ENCODE peak calls at places on chromosome 1, in eight cellular contexts. S is heart right ventricle, X is tibial artery, F is fibroblast of pulmonary artery, D is ovary, R is fibroblast of lung, C is heart left ventricle, H is psoas muscle. Z is an unnamed sample.

GRCh38 chr1:24801169-24801568 is 55.9 kb downstream of the CLIC4 start:
- DNase-seq in S (no peak), X (no peak), F (no peak), D (no peak), R (no peak), C (no peak), H (no peak), Z (no peak)

GRCh38 chr1:244559561-244559960 is 93.4 kb upstream of the DESI2 start:
- DNase-seq in S (no peak), X (no peak), F (no peak), D (no peak), R (no peak), C (no peak), H (no peak), Z (no peak)

GRCh38 chr1:53725238-53725689 is 13.7 kb downstream of the GLIS1 start:
- DNase-seq in S (no peak), X (no peak), F (no peak), D (no peak), R (peak), C (no peak), H (no peak), Z (peak)

GRCh38 chr1:204545202-204545601 is 29.0 kb downstream of the MDM4 start:
- DNase-seq in S (no peak), X (no peak), F (peak), D (no peak), R (peak), C (no peak), H (no peak), Z (no peak)

GRCh38 chr1:204108312-204109141 is 35.6 kb downstream of the SOX13 start:
- DNase-seq in S (no peak), X (no peak), F (no peak), D (no peak), R (no peak), C (peak), H (no peak), Z (no peak)

GRCh38 chr1:56453016-56453721 is 126.2 kb downstream of the PLPP3 start:
- DNase-seq in S (no peak), X (no peak), F (no peak), D (no peak), R (no peak), C (no peak), H (no peak), Z (no peak)

GRCh38 chr1:203273206-203273868 is 32.0 kb upstream of the BTG2 start:
- DNase-seq in S (peak), X (peak), F (peak), D (peak), R (peak), C (peak), H (peak), Z (peak)

GRCh38 chr1:221279146-221279545 is 399.9 kb downstream of the HLX start:
- DNase-seq in S (no peak), X (no peak), F (peak), D (no peak), R (no peak), C (no peak), H (no peak), Z (no peak)

GRCh38 chr1:14955986-14956385 is 197.6 kb upstream of the TMEM51 start:
- DNase-seq in S (no peak), X (no peak), F (no peak), D (no peak), R (no peak), C (no peak), H (no peak), Z (no peak)

GRCh38 chr1:99855914-99856450 is 5.8 kb downstream of the AGL start:
- DNase-seq in S (no peak), X (no peak), F (no peak), D (no peak), R (peak), C (no peak), H (no peak), Z (no peak)

GRCh38 chr1:183278736-183279591 is 92.9 kb downstream of the LAMC2 start:
- DNase-seq in S (no peak), X (no peak), F (peak), D (no peak), R (peak), C (no peak), H (no peak), Z (peak)

GRCh38 chr1:1418464-1419362 is 2.4 kb downstream of the ANKRD65 start:
- DNase-seq in S (no peak), X (no peak), F (no peak), D (no peak), R (no peak), C (peak), H (no peak), Z (no peak)

GRCh38 chr1:24413350-24414163 is at the start of gene STPG1:
- DNase-seq in S (peak), X (peak), F (peak), D (peak), R (peak), C (peak), H (peak), Z (peak)

GRCh38 chr1:93591833-93592635 is 89.6 kb downstream of the BCAR3 start:
- DNase-seq in S (no peak), X (no peak), F (no peak), D (no peak), R (peak), C (no peak), H (peak), Z (no peak)

GRCh38 chr1:199322278-199322677 is 683.4 kb downstream of the PTPRC start:
- DNase-seq in S (no peak), X (no peak), F (no peak), D (no peak), R (no peak), C (no peak), H (no peak), Z (no peak)

GRCh38 chr1:161972828-161973227 is 50.8 kb downstream of the OLFML2B start:
- DNase-seq in S (no peak), X (no peak), F (no peak), D (no peak), R (no peak), C (no peak), H (no peak), Z (no peak)

GRCh38 chr1:119006406-119007279 is 18.5 kb upstream of the TBX15 start:
- DNase-seq in S (no peak), X (no peak), F (no peak), D (no peak), R (no peak), C (no peak), H (no peak), Z (no peak)

GRCh38 chr1:2388004-2388913 is 3.1 kb downstream of the MORN1 start:
- DNase-seq in S (no peak), X (no peak), F (no peak), D (peak), R (no peak), C (peak), H (no peak), Z (no peak)

GRCh38 chr1:212981571-212982328 is 31.4 kb downstream of the VASH2 start:
- DNase-seq in S (peak), X (no peak), F (no peak), D (no peak), R (no peak), C (no peak), H (no peak), Z (no peak)

GRCh38 chr1:224707849-224708725 is 92.0 kb downstream of the CNIH3 start:
- DNase-seq in S (no peak), X (no peak), F (peak), D (peak), R (peak), C (no peak), H (no peak), Z (peak)

GRCh38 chr1:92040971-92041370 is 11.2 kb downstream of the EPHX4 start:
- DNase-seq in S (no peak), X (no peak), F (no peak), D (no peak), R (no peak), C (no peak), H (no peak), Z (no peak)

GRCh38 chr1:41880261-41880660 is 38.5 kb downstream of the HIVEP3 start:
- DNase-seq in S (no peak), X (no peak), F (no peak), D (no peak), R (peak), C (no peak), H (no peak), Z (peak)

DNA sequence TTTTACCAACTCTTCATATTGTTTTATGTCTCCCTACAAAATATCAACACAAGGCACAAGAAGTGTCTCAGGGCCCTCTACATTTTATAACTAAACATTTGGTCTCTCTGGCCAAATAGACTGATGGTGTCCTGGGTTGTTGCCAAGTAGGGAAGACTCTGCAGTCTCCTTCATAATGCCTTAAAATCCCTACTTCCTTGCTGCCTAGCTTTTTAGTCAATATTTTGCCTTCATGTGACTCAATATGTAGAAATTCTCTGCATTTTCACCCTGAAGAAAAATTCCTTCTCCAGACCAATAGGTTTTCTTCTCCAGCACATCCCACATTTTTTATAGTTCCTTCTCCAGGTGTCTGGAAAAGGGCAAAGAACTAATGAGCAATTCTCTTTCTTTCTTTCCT is 72.5 kb upstream of the IPO9 start:
- DNase-seq in S (no peak), X (no peak), F (peak), D (no peak), R (peak), C (no peak), H (no peak), Z (peak)
- H3K4me3 ChIP-seq in S (no peak), X (no peak), F (no peak), D (no peak), R (no peak), C (no peak), H (no peak), Z (no peak)

GRCh38 chr1:218211241-218211640 is 73.9 kb upstream of the RRP15 start:
- DNase-seq in S (no peak), X (no peak), F (peak), D (no peak), R (peak), C (no peak), H (no peak), Z (peak)

GRCh38 chr1:218217040-218217439 is 68.1 kb upstream of the RRP15 start:
- DNase-seq in S (no peak), X (no peak), F (no peak), D (no peak), R (no peak), C (no peak), H (no peak), Z (no peak)
- H3K4me3 ChIP-seq in S (no peak), X (no peak), F (no peak), D (no peak), R (no peak), C (no peak), H (no peak), Z (no peak)

GRCh38 chr1:63024132-63024531 is 240.2 kb downstream of the ATG4C start:
- DNase-seq in S (no peak), X (no peak), F (no peak), D (no peak), R (no peak), C (no peak), H (no peak), Z (peak)

GRCh38 chr1:63023637-63024036 is 239.7 kb downstream of the ATG4C start:
- DNase-seq in S (no peak), X (no peak), F (no peak), D (no peak), R (no peak), C (no peak), H (no peak), Z (no peak)

GRCh38 chr1:63027176-63027575 is 243.2 kb downstream of the ATG4C start:
- DNase-seq in S (no peak), X (no peak), F (no peak), D (no peak), R (no peak), C (no peak), H (no peak), Z (no peak)

GRCh38 chr1:63022319-63022718 is 238.4 kb downstream of the ATG4C start:
- DNase-seq in S (no peak), X (no peak), F (no peak), D (no peak), R (no peak), C (no peak), H (no peak), Z (no peak)

DNA sequence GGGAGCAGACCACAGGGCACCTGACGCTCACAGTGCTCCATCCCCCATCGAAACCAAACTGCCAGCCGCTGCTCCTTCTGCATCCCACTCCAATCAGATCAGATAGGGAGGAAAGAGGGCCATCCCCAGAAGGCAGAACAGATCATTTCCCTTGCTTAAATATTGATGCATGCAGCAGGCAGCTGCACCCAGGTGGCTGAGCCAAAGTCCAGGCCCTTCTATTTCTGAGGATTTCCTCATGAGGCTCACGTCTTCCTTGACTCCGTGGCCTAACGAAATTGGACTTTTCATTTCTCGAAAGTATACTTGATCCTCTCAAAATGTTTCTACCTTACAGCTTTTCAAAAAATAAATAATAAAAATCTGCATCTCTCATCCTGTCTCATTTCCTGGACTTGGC is 239.2 kb downstream of the ATG4C start:
- DNase-seq in S (no peak), X (no peak), F (no peak), D (no peak), R (no peak), C (no peak), H (no peak), Z (no peak)
- H3K4me3 ChIP-seq in S (no peak), X (no peak), F (no peak), D (no peak), R (no peak), C (no peak), H (no peak), Z (no peak)

DNA sequence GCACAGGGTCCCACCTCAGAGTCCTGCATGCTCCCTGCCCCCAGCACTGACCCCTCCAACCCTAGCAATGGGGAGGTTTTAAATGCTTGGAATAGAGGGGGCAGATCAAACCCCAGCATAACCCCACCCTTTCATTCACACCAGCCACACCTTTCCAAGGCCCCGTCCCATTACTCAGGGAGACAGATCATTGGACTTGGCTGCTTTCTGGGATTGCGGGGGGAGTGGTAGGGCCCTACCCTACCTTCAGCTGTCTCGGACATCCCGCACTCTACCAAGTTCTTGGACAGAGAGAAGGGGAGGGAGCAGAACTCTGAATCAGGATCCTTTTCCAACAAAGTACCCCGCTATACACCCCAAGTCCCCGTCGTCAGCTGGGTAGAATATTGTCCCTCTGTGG is 983 bp downstream of the PADI2 start:
- DNase-seq in S (no peak), X (no peak), F (no peak), D (no peak), R (no peak), C (no peak), H (no peak), Z (no peak)
- H3K4me3 ChIP-seq in S (no peak), X (no peak), F (no peak), D (peak), R (no peak), C (no peak), H (peak), Z (peak)